ENCODE peak calls at places on chromosomes 4 and X, in seven cellular contexts. K, Z, J, M, D, H and W are unnamed samples. For H3K4me1, the result is how much of the 10 kb centered on the place peaks cover.

GRCh38 chr4:105162123-105162796 is 15.6 kb downstream of the TET2 start:
- DNase-seq in K (no peak), Z (no peak), J (no peak), M (no peak), D (no peak), H (peak), W (no peak)

GRCh38 chr4:148076964-148077363 is 345.1 kb downstream of the ARHGAP10 start:
- DNase-seq in K (no peak), Z (no peak), J (no peak), M (no peak), D (no peak), H (no peak), W (no peak)

GRCh38 chrX:66632473-66632872 is 6.4 kb downstream of the EDA2R start:
- DNase-seq in K (no peak), Z (no peak), J (no peak), M (no peak), D (no peak), H (no peak), W (no peak)

GRCh38 chrX:37922926-37923325 is 75.6 kb upstream of the DYNLT3 start:
- DNase-seq in K (no peak), Z (peak), J (no peak), M (no peak), D (no peak), H (peak), W (no peak)

GRCh38 chrX:151984891-151985290 is 10.4 kb upstream of the GABRE start:
- DNase-seq in K (no peak), Z (no peak), J (no peak), M (no peak), D (no peak), H (no peak), W (no peak)

GRCh38 chrX:79095441-79096338 is 48.8 kb upstream of the GPR174 start:
- DNase-seq in K (no peak), Z (no peak), J (no peak), M (no peak), D (no peak), H (no peak), W (no peak)

GRCh38 chrX:34900691-34901090 is 41.9 kb upstream of the FAM47B start:
- DNase-seq in K (no peak), Z (no peak), J (no peak), M (no peak), D (no peak), H (no peak), W (no peak)

GRCh38 chrX:40964633-40965586 is 120.3 kb upstream of the USP9X start:
- DNase-seq in K (no peak), Z (no peak), J (no peak), M (no peak), D (no peak), H (no peak), W (no peak)

GRCh38 chrX:35890699-35891098 is 28.8 kb upstream of the CFAP47 start:
- DNase-seq in K (peak), Z (peak), J (no peak), M (no peak), D (no peak), H (peak), W (no peak)

GRCh38 chr4:107997001-107997788 is 7.5 kb downstream of the HADH start:
- DNase-seq in K (no peak), Z (no peak), J (peak), M (no peak), D (no peak), H (no peak), W (no peak)

GRCh38 chrX:47283015-47283771 is 50.4 kb downstream of the USP11 start:
- DNase-seq in K (no peak), Z (no peak), J (no peak), M (no peak), D (peak), H (peak), W (no peak)

GRCh38 chr4:138300616-138301015 is 58.5 kb upstream of the SLC7A11 start:
- DNase-seq in K (no peak), Z (no peak), J (no peak), M (no peak), D (no peak), H (no peak), W (no peak)

GRCh38 chr4:139223682-139224317 is 46.8 kb upstream of the ELF2 start:
- DNase-seq in K (no peak), Z (no peak), J (no peak), M (no peak), D (no peak), H (peak), W (peak)

GRCh38 chrX:64758047-64758446 is 218.2 kb downstream of the ZC4H2 start:
- DNase-seq in K (no peak), Z (no peak), J (no peak), M (no peak), D (no peak), H (no peak), W (no peak)

GRCh38 chrX:54043696-54044125 is 562 bp downstream of the PHF8 start:
- DNase-seq in K (peak), Z (peak), J (no peak), M (no peak), D (no peak), H (peak), W (no peak)

GRCh38 chr4:1169171-1169671 is 3.2 kb downstream of the SPON2 start:
- DNase-seq in K (no peak), Z (no peak), J (no peak), M (peak), D (peak), H (no peak), W (no peak)

GRCh38 chr4:176191974-176192373 is 3.4 kb downstream of the SPATA4 start:
- DNase-seq in K (no peak), Z (no peak), J (no peak), M (no peak), D (no peak), H (no peak), W (no peak)

GRCh38 chr4:1237981-1238675 is 10.8 kb downstream of the CTBP1 start:
- DNase-seq in K (no peak), Z (peak), J (peak), M (no peak), D (peak), H (no peak), W (peak)

GRCh38 chr4:99711657-99712056 is 54.0 kb upstream of the C4orf54 start:
- DNase-seq in K (no peak), Z (no peak), J (no peak), M (no peak), D (no peak), H (no peak), W (no peak)

GRCh38 chrX:13248867-13249521 is 70.9 kb downstream of the ATXN3L start:
- DNase-seq in K (no peak), Z (no peak), J (no peak), M (no peak), D (no peak), H (no peak), W (no peak)

GRCh38 chr4:111399523-111400135 is 745.6 kb upstream of the FAM241A start:
- DNase-seq in K (no peak), Z (no peak), J (no peak), M (no peak), D (no peak), H (no peak), W (no peak)

GRCh38 chr4:22524895-22525294 is 9.0 kb upstream of the ADGRA3 start:
- DNase-seq in K (no peak), Z (no peak), J (no peak), M (no peak), D (no peak), H (no peak), W (no peak)

GRCh38 chrX:3939967-3940610 is 226.6 kb upstream of the PRKX start:
- DNase-seq in K (no peak), Z (no peak), J (no peak), M (no peak), D (no peak), H (peak), W (no peak)

GRCh38 chr4:97576955-97577354 is 566.3 kb downstream of the STPG2 start:
- DNase-seq in K (no peak), Z (no peak), J (no peak), M (no peak), D (no peak), H (no peak), W (no peak)

GRCh38 chr4:156778093-156778492 is 193.5 kb downstream of the PDGFC start:
- DNase-seq in K (no peak), Z (no peak), J (no peak), M (no peak), D (no peak), H (no peak), W (no peak)

GRCh38 chr4:141246683-141247429 is 26.2 kb downstream of the ZNF330 start:
- DNase-seq in K (no peak), Z (no peak), J (no peak), M (no peak), D (no peak), H (no peak), W (no peak)

DNA sequence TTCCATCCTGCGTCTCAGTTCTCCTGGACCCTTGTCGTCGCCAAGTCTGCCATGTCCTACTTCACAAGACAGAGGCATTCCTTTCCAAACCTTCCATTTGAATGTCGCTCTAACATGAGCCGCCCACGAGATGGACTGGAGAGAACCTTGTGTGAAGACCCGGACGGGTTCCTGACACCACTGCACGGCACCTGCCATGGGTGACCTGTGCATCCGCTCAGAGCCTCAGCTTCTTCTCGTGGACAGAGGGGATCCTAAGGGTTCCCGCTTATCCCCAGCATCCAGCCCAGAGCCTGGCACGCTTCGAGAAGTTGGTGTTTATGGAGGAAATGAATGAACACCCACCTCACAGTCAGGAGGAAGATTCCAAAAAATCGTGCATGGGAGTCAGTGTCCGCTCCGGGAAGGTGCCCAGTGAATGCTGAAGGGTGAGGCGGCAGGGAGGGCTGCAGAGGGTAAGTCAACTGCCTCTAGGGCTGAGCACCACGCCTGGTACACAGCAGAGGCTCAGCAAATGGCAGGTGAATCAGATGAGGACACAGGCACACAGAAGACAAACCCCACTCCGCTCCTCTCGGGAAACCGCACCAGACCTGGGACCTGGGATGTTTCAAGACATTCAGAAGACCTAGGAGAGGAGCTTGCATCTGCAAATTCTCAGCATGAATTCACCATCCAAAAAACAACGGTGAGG is 52.6 kb downstream of the WFS1 start:
- DNase-seq in K (no peak), Z (no peak), J (no peak), M (no peak), D (no peak), H (no peak), W (no peak)
- TF ChIP-seq EP300 in K (no peak), Z (no peak), J (no peak), M (no peak), D (no peak), H (no peak), W (no peak)

DNA sequence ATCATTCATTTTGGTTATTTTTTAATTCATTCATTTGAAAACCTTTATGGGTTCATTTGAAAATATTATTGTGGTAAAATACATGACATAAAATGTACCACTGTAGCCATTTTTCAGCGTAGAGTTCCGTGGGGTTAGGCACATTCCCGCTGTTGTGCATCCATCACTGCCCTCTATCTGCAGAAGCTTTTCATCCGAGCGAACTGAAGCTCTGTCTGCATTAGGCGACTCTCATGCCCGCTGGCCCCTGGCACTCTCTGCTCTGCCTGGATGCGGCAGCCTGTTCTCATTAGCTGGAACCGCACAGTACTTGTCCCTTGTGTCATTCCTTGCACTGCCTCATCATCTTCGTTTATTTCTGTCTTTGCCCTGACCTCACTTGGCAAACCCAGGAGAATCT is 17.5 kb downstream of the CFAP99 start:
- DNase-seq in K (no peak), Z (no peak), J (no peak), M (no peak), D (no peak), H (peak), W (no peak)
- TF ChIP-seq CTCF in K (no peak), Z (no peak), J (peak), M (no peak), D (no peak), H (peak), W (no peak)

GRCh38 chr4:153651041-153651960 is 32.8 kb upstream of the TLR2 start:
- DNase-seq in K (no peak), Z (peak), J (peak), M (no peak), D (no peak), H (no peak), W (peak)

GRCh38 chr4:153651961-153652784 is 31.9 kb upstream of the TLR2 start:
- DNase-seq in K (no peak), Z (no peak), J (no peak), M (no peak), D (no peak), H (no peak), W (no peak)

GRCh38 chr4:153649572-153649991 is 34.5 kb upstream of the TLR2 start:
- DNase-seq in K (no peak), Z (no peak), J (no peak), M (no peak), D (no peak), H (peak), W (no peak)

GRCh38 chr4:153645183-153645582 is 38.9 kb upstream of the TLR2 start:
- DNase-seq in K (no peak), Z (no peak), J (no peak), M (no peak), D (no peak), H (peak), W (no peak)

GRCh38 chr4:153647975-153648374 is 36.1 kb upstream of the TLR2 start:
- DNase-seq in K (no peak), Z (no peak), J (no peak), M (no peak), D (no peak), H (no peak), W (no peak)
- H3K4me1 ChIP-seq in K (under half), Z (under half), J (under half), M (under half), D (under half), H (under half), W (under half)

GRCh38 chr4:134122903-134123302 is 78.7 kb downstream of the PABPC4L start:
- DNase-seq in K (no peak), Z (no peak), J (no peak), M (no peak), D (no peak), H (no peak), W (no peak)

GRCh38 chr4:134126955-134127354 is 74.6 kb downstream of the PABPC4L start:
- DNase-seq in K (no peak), Z (no peak), J (no peak), M (no peak), D (no peak), H (no peak), W (no peak)

GRCh38 chr4:134126161-134126560 is 75.4 kb downstream of the PABPC4L start:
- DNase-seq in K (no peak), Z (no peak), J (no peak), M (no peak), D (no peak), H (no peak), W (no peak)
- TF ChIP-seq EP300 in K (no peak), Z (no peak), J (no peak), M (no peak), D (no peak), H (no peak), W (no peak)

DNA sequence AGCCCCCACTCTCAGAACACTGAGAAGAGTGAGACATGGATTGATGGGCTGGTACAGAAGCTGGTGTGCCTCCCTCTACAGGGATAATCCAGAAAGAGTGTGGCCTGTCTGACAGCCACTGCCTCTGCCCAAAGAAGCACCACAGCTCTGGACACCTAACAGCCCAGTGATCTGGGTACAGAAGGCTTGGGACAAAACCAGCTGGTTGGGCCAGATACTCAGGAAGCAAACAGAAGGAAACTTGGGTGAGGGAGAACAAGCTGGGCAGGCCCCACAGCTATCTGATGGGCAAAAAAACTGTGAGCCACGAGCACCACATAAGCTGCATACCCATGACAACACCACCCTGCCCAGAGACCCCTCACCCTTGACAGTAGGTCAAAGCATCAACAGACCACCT is 46.9 kb downstream of the TMPRSS11F start:
- DNase-seq in K (no peak), Z (no peak), J (no peak), M (no peak), D (no peak), H (no peak), W (no peak)
- TF ChIP-seq CTCF in K (no peak), Z (no peak), J (no peak), M (no peak), D (no peak), H (no peak), W (no peak)